ENCODE peak calls at places on chromosomes 2 and 18, in seven cellular contexts. U is ovary, V is prostate gland, W is lower leg skin, D is A549, P is stomach, J is endothelial cell of umbilical vein. M is an unnamed sample.

GRCh38 chr2:163132850-163133249 is 294.3 kb upstream of the KCNH7 start:
- DNase-seq in V (no peak), D (peak), W (no peak), J (peak), U (no peak), P (no peak), M (peak)

GRCh38 chr2:7594211-7594610 is 677.0 kb downstream of the RNF144A start:
- DNase-seq in J (no peak), P (no peak), U (no peak), D (no peak), V (no peak), W (no peak), M (no peak)

GRCh38 chr2:43298496-43298895 is 72.1 kb upstream of the ZFP36L2 start:
- DNase-seq in P (no peak), V (no peak), U (no peak), W (no peak), J (no peak), D (no peak), M (no peak)

GRCh38 chr2:237483018-237483731 is 3.9 kb upstream of the MLPH start:
- DNase-seq in V (peak), D (peak), P (peak), W (no peak), U (no peak), J (peak), M (peak)

GRCh38 chr2:21005111-21005699 is 38.7 kb downstream of the APOB start:
- DNase-seq in P (no peak), V (no peak), J (no peak), W (no peak), D (no peak), U (no peak), M (no peak)

GRCh38 chr2:43175187-43175490 is 51.3 kb downstream of the ZFP36L2 start:
- DNase-seq in J (no peak), U (no peak), P (no peak), W (no peak), D (no peak), V (no peak), M (no peak)

GRCh38 chr18:80166725-80167124 is 57.7 kb downstream of the ADNP2 start:
- DNase-seq in W (peak), U (peak), D (no peak), J (no peak), P (no peak), V (no peak), M (no peak)

GRCh38 chr2:159349674-159350299 is 63.3 kb upstream of the WDSUB1 start:
- DNase-seq in U (no peak), J (no peak), D (no peak), P (no peak), W (no peak), V (no peak), M (no peak)

GRCh38 chr2:149601141-149601796 is 13.7 kb upstream of the MMADHC start:
- DNase-seq in W (no peak), P (no peak), J (peak), U (no peak), V (no peak), D (no peak), M (peak)

GRCh38 chr2:129761569-129762021 is 217.9 kb upstream of the RAB6C start:
- DNase-seq in J (no peak), D (no peak), W (peak), U (no peak), V (no peak), P (peak), M (no peak)

GRCh38 chr2:73972846-73973245 is 11.9 kb upstream of the TET3 start:
- DNase-seq in W (no peak), J (no peak), P (no peak), U (no peak), D (no peak), V (no peak), M (peak)

GRCh38 chr2:162821176-162821575 is 17.4 kb downstream of the KCNH7 start:
- DNase-seq in P (no peak), D (no peak), U (no peak), J (no peak), V (no peak), W (no peak), M (no peak)

GRCh38 chr2:152406836-152407161 is 71.8 kb downstream of the FMNL2 start:
- DNase-seq in U (no peak), W (no peak), D (no peak), P (no peak), V (no peak), J (no peak), M (no peak)

GRCh38 chr18:55405655-55406373 is 182.2 kb downstream of the TCF4 start:
- DNase-seq in J (peak), P (peak), U (peak), W (peak), V (peak), D (peak), M (no peak)

GRCh38 chr2:24123212-24124002 is at the start of the genes FAM228B and PFN4:
- DNase-seq in W (peak), V (peak), P (peak), J (peak), D (peak), U (peak), M (peak)

GRCh38 chr18:8608795-8609673 is at the start of gene RAB12:
- DNase-seq in J (peak), V (peak), D (peak), P (peak), U (peak), W (peak), M (peak)

GRCh38 chr2:148888003-148888501 is 13.0 kb downstream of the KIF5C start:
- DNase-seq in W (no peak), U (no peak), J (no peak), D (no peak), V (no peak), P (no peak), M (peak)

GRCh38 chr2:197219636-197220035 is 90.9 kb downstream of the ANKRD44 start:
- DNase-seq in P (no peak), V (no peak), J (no peak), D (no peak), U (no peak), W (no peak), M (no peak)

GRCh38 chr2:84906108-84906899 is 848 bp downstream of the TMSB10 start:
- DNase-seq in U (no peak), D (no peak), W (peak), P (peak), V (no peak), J (peak), M (peak)

GRCh38 chr18:11118051-11118450 is 31.3 kb downstream of the PIEZO2 start:
- DNase-seq in J (no peak), W (no peak), U (no peak), P (no peak), V (no peak), D (no peak), M (no peak)

GRCh38 chr18:26215247-26215970 is 10.8 kb upstream of the TAF4B start:
- DNase-seq in J (no peak), W (no peak), P (no peak), V (no peak), D (no peak), U (no peak), M (no peak)

GRCh38 chr18:77073336-77074093 is 59.1 kb downstream of the MBP start:
- DNase-seq in J (no peak), W (peak), U (no peak), P (no peak), D (no peak), V (no peak), M (no peak)

GRCh38 chr2:151367571-151367970 is 10.2 kb downstream of the TNFAIP6 start:
- DNase-seq in J (no peak), W (no peak), V (no peak), D (no peak), U (no peak), P (no peak), M (no peak)

GRCh38 chr18:3526421-3527354 is 76.7 kb downstream of the TGIF1 start:
- DNase-seq in W (peak), U (no peak), D (no peak), P (no peak), J (no peak), V (no peak), M (peak)

GRCh38 chr2:28311660-28312249 is 80.9 kb upstream of the FOSL2 start:
- DNase-seq in P (no peak), V (no peak), J (no peak), U (no peak), D (no peak), W (no peak), M (no peak)

GRCh38 chr2:28314968-28315367 is 77.7 kb upstream of the FOSL2 start:
- DNase-seq in J (no peak), P (no peak), D (no peak), U (no peak), V (no peak), W (no peak), M (no peak)

GRCh38 chr2:28316546-28317335 is 75.9 kb upstream of the FOSL2 start:
- DNase-seq in V (no peak), J (no peak), U (no peak), D (no peak), P (no peak), W (peak), M (no peak)

GRCh38 chr2:28310107-28310506 is 82.6 kb upstream of the FOSL2 start:
- DNase-seq in W (no peak), J (no peak), D (no peak), V (no peak), U (no peak), P (no peak), M (no peak)

DNA sequence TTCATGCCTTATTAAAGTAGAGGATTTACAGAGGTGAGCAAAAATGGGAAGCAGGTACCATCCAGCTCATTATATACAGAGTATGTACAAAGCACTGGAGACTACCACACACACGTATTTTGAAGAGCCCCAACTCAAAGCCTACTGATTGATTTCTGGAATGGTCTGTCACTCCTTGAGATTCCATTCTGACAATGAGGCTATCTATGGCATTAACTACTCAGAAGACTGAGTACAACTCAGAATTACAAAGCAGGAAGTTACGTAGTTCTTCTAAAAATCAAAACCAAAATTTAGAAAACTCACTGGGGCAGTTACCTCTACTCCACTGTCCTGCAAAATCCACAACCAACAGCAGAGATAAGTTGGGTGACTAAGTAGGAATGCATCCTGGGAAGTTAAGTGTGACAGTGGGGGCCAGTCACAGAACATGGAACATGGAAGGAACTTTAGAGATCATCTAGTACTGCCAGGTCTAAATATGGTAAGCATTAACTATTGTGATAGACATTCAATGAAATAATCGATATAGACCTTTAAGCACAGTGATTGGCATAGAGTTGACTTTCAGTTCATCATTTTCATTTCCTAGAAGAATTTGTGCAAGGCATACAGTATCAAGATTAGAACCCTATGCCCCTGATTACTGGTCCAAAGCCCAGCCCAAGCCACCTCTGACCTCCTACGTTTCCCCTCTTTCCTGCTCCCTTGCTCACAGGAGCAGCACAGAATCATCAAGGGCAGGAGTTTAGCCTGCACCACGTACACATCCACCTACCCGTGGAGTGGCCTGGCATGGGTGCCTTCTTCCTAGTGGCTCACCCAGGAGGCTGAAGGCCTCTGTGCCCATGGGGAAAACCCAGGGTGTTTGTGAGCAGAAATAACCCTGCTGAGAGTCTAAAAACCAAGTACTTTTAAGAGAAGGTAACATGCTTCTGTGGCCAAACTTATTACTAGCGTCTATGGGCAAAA is 80.1 kb upstream of the FOSL2 start:
- DNase-seq in W (peak), P (no peak), J (no peak), D (no peak), U (no peak), V (no peak), M (no peak)
- H3K4me3 ChIP-seq in W (no peak), P (no peak), J (no peak), D (no peak), U (no peak), V (no peak), M (no peak)

DNA sequence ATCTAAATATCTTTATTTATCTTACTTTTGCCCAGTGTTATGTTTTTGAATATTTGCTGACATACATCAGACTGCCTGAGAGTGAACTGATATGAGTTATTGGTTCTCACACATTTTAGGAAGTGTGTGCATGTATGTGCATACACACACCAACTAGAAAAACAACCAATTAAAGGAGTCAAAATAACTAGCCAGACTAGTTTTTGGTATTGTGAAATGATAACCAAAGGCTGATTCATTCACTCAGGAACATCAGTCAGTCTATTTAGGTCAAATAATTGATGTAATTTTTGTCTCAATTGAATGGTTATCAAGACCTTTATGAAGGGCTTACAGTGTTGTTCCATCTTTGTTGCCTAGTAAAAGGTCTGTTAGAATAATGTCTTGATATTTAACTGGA is 369.3 kb upstream of the VRK2 start:
- DNase-seq in U (no peak), P (no peak), D (no peak), W (no peak), J (no peak), V (no peak), M (no peak)
- TF ChIP-seq CTCF in U (no peak), P (no peak), D (no peak), W (no peak), J (no peak), V (no peak), M (no peak)

GRCh38 chr2:11829947-11830707 is 83.7 kb downstream of the LPIN1 start:
- DNase-seq in V (peak), W (peak), U (peak), J (peak), D (peak), P (peak), M (peak)
- TF ChIP-seq POLR2A in V (no peak), W (no peak), U (no peak), J (no peak), D (peak), P (no peak), M (no peak)

GRCh38 chr18:58715540-58715939 is 44.3 kb downstream of the MALT1 start:
- DNase-seq in V (no peak), W (no peak), P (no peak), J (no peak), D (no peak), U (no peak), M (no peak)
- H3K4me3 ChIP-seq in V (no peak), W (no peak), P (no peak), J (no peak), D (no peak), U (no peak), M (no peak)

DNA sequence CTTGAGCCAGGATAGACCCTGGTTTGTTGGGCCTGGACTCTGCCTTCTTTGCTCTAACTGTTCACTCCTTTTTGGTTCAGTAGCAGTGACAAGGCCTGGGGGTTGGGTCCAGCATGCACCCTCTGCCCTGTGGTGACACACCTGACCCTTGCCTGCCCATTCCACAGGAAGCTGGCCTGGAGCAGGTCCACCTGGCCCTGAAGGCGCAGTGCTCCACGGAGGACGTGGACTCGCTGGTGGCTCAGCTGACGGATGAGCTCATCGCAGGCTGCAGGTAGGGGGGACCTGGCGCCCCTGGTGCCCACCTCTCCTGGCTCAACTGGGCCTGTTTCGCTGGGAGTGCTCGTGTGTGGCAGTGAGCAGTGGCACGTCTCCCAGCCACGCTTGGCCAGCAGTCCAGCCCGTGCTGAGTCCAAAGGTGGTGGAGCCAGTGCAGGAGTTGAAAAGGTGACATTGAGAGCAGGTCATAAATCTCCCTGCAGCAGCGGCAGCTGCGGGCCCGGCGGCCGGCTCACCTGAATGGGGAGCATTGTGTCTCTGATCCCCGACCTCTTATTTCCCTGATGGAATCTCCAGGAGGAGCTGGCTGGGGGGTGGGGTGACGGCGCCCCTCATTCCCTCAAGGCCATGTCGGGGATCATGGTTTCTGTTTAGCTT is 102.6 kb downstream of the DYSF start:
- DNase-seq in V (no peak), J (no peak), P (no peak), D (no peak), W (no peak), U (no peak), M (no peak)
- TF ChIP-seq CTCF in V (no peak), J (no peak), P (no peak), D (no peak), W (no peak), U (no peak), M (no peak)

GRCh38 chr2:98479959-98480524 is 35.4 kb downstream of the INPP4A start:
- DNase-seq in W (no peak), J (peak), V (peak), U (peak), D (no peak), P (peak), M (peak)
- TF ChIP-seq POLR2A in W (no peak), J (no peak), V (no peak), U (no peak), D (no peak), P (no peak), M (no peak)

DNA sequence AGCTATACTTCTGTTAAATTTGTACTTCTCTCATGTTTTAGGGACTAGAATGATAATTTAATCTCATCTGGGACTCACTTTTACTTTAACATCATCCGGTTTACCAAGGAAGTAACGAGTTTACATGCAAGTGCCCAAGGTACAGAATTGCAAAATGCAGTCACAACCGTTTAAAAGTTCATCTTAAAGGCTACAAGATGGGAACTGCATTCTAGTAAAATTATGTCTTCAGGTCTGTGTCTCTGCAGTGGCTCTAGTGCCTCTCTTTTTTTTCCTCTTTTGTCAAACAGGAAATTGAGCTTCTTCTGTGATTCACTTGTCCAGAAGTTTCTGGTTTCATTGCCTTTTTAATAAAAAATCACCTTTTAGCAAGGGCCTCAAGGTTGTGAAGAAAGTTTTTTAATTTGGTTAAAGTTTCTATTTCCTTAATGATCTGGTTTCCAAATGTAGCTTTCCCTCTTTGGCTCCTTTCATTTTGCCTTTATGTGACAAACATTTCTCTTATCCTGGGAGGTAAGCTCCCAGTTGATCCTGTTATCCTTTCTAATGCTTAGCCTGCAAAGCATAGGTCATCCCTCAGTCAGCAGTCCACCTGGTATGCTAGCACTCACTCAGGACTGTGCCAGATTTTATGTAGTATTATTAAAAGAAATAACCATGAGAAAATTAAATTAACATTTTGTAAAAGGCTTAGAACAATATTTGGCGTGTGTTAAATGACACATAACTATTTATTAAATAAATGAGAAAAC is 2.4 kb downstream of the GLS start:
- DNase-seq in J (peak), P (no peak), D (no peak), U (no peak), V (no peak), W (no peak), M (peak)
- H3K4me3 ChIP-seq in J (peak), P (peak), D (peak), U (peak), V (no peak), W (no peak), M (peak)

GRCh38 chr2:96528680-96529375 is 7.7 kb upstream of the ARID5A start:
- DNase-seq in D (no peak), V (no peak), U (no peak), W (no peak), J (no peak), P (no peak), M (no peak)
- TF ChIP-seq CTCF in D (no peak), V (no peak), U (no peak), W (no peak), J (peak), P (no peak), M (no peak)

M was measured in NB4.